ENCODE peak calls at places on chromosome 6, in four cellular contexts. L is H1, E is endothelial cell of umbilical vein, P is HepG2. A is an unnamed sample.

GRCh38 chr6:158648682-158649131 is 1.1 kb upstream of the SYTL3 start:
- DNase-seq in L (no peak), E (no peak), P (no peak), A (no peak)

GRCh38 chr6:14621518-14621917 is 503.9 kb downstream of the CD83 start:
- DNase-seq in L (no peak), E (no peak), P (no peak), A (no peak)

GRCh38 chr6:150143521-150144293 is 863 bp downstream of the PPP1R14C start:
- DNase-seq in L (no peak), E (no peak), P (no peak), A (no peak)

GRCh38 chr6:134314236-134314821 is 3.6 kb downstream of the SGK1 start:
- DNase-seq in L (no peak), E (no peak), P (no peak), A (no peak)

GRCh38 chr6:119037941-119038623 is 40.4 kb downstream of the FAM184A start:
- DNase-seq in L (no peak), E (no peak), P (no peak), A (no peak)

GRCh38 chr6:42045538-42046460 is 4.5 kb upstream of the TAF8 start:
- DNase-seq in L (peak; percentile 56), E (peak; percentile 91), P (no peak), A (peak; percentile 43)

GRCh38 chr6:69097948-69098347 is 462.9 kb downstream of the ADGRB3 start:
- DNase-seq in L (no peak), E (no peak), P (no peak), A (no peak)

GRCh38 chr6:30207619-30208295 is 5.4 kb downstream of the TRIM26 start:
- DNase-seq in L (no peak), E (peak; percentile 57), P (no peak), A (no peak)

GRCh38 chr6:36625161-36625919 is 31.2 kb downstream of the SRSF3 start:
- DNase-seq in L (no peak), E (no peak), P (no peak), A (no peak)

GRCh38 chr6:147769496-147770087 is 261.1 kb downstream of the SAMD5 start:
- DNase-seq in L (no peak), E (no peak), P (no peak), A (no peak)

GRCh38 chr6:27897580-27898206 is 14.5 kb downstream of the OR2B2 start:
- DNase-seq in L (no peak), E (no peak), P (no peak), A (no peak)

DNA sequence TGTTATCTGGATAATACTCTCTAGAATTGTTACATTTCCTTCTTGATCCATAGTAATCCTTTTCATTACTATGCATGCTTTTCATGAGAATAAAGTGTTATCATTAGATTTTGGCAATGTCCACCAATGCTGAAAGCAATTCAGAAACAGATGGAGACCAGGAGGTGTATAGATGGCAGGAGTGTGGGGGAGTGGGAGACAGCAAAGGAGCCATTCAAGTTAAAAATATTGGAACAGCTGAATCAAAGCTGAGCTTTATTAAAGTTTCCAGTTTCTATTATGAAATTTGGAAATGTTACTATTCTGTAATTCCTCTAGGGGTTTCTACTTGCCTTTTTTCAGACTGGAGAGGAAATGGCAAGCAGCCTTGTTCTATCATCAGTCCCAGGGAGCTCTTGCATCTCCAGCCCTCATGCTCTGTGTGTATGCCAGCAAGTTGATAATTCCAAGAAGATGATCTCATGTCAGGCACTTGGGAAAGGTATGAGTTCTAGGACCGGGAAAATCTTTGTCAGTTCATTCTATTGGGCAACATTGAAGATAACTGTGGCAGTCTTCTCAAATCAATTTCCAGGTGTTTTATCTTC is 228.0 kb downstream of the CD109 start:
- DNase-seq in L (no peak), E (no peak), P (no peak), A (no peak)
- TF ChIP-seq JUN in L (no peak), E (no peak), P (no peak), A (no peak)

DNA sequence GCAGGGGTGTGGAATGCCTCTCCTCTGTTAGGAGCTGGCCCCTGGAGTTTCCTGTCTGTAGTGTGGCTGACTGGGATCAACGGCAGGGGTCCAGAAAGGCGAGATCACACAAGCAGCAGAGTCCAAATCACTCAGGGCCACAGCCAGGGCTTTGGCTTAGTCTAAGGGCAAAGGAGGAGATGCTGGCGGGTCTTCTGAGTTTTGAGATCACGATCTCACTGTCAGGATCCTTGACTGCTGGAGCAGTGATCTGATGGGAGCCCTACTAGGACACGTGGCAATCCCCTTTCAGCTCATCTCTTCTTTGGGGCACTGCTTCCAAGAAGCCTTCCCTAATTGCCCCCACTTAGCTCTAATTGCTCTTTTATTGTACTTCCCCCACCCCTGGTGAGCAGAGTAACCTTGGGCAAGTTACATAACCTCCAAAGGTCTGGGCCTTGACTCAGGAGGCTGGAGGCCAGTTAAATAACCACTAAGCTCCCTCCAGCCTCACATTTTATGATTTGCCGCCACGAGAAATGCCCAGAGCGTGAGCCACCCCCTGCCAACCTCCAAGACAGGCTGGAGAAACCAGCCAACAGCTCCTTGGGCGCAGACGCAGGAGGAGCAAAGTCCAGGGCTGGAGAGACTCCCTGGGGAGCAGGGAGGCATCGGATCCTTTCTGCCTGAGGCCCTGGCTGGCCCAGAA is 12.0 kb downstream of the KCNK5 start:
- DNase-seq in L (no peak), E (no peak), P (no peak), A (peak; percentile 45)
- H3K27ac ChIP-seq in L (no peak overlapping the region), E (no peak overlapping the region), P (no peak overlapping the region), A (peak overlapping the region; percentile 68)

DNA sequence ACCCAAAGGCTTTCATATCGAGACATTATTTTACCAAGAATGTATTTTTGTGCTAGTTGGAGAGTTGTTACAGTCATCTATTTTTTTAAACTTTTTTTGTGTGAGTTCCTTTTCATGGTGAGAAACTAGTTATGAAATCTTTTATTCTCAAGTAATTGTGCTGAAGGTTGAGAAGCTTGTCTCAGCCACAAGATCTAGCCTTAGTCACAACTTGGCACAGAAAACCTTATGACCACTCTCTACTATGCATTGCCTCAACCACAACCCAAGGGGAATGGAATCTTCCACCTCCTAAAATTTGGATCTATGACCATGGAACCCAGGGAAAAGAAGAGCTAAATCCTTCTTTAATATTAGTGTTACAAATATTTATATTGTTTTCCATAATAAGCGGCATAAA is 58.5 kb downstream of the HS3ST5 start:
- DNase-seq in L (no peak), E (no peak), P (no peak), A (no peak)
- TF ChIP-seq JUN in L (no peak), E (no peak), P (no peak), A (no peak)

DNA sequence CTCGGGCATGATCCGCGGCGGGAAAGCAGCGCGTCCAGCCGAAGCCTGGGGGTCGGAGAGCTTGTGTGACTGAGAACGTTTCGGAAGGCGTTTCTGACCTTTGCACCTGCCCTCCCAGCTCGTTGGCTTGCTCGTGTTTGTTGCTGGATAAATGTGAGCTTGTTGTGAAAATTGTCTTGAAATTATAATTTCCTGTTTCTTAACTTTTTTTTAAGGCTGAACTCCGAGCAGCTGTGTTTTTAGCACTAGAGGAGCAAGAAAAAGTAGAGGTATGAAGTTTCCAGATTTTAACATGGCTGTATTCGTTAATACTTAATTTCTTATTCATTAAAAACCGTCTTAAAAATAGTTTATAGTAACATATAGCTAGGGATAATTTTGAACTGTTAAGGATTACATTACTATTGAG is 652 bp downstream of the CEP43 start:
- DNase-seq in L (no peak), E (peak; percentile 47), P (peak; percentile 74), A (no peak)
- H3K27ac ChIP-seq in L (peak overlapping the region; percentile 68), E (no peak overlapping the region), P (peak overlapping the region; percentile 82), A (peak overlapping the region; percentile 97)

GRCh38 chr6:142960098-142960497 is 15.1 kb upstream of the HIVEP2 start:
- DNase-seq in L (no peak), E (peak; percentile 84), P (no peak), A (no peak)
- TF ChIP-seq JUN in L (no peak), E (peak; percentile 81), P (no peak), A (no peak)

GRCh38 chr6:53377793-53378192 is 29.0 kb upstream of the ELOVL5 start:
- DNase-seq in L (no peak), E (no peak), P (no peak), A (no peak)
- H3K27ac ChIP-seq in L (no peak overlapping the region), E (no peak overlapping the region), P (no peak overlapping the region), A (no peak overlapping the region)